ENCODE peak calls at places on chromosomes 11 and 22, in seven cellular contexts. P is NB4, O is mammary epithelial cell, B is astrocyte of the spinal cord, U is GM12865, V is progenitor cell of endocrine pancreas, X is pancreas. S is an unnamed sample.

GRCh38 chr22:44406581-44407403 is 91.2 kb downstream of the RTL6 start:
- DNase-seq in P (no peak), O (no peak), B (peak; percentile 13), U (no peak), V (no peak), X (no peak), S (no peak)

GRCh38 chr11:7941608-7942007 is at the start of gene OR10A3:
- DNase-seq in P (no peak), O (no peak), B (no peak), U (no peak), V (no peak), X (no peak), S (no peak)

GRCh38 chr22:30159561-30160353 is 79.5 kb downstream of the HORMAD2 start:
- DNase-seq in P (no peak), O (peak; percentile 52), B (peak; percentile 82), U (no peak), V (no peak), X (no peak), S (peak; percentile 65)

GRCh38 chr22:45142376-45142775 is 21.3 kb upstream of the NUP50 start:
- DNase-seq in P (no peak), O (no peak), B (no peak), U (no peak), V (no peak), X (no peak), S (no peak)

GRCh38 chr22:48755332-48755949 is 1072.2 kb downstream of the BRD1 start:
- DNase-seq in P (no peak), O (no peak), B (no peak), U (no peak), V (peak; percentile 5), X (no peak), S (no peak)

GRCh38 chr11:117833401-117833891 is 8.9 kb upstream of the FXYD2 start:
- DNase-seq in P (no peak), O (no peak), B (no peak), U (no peak), V (peak; percentile 71), X (peak; percentile 97), S (peak; percentile 75)

GRCh38 chr22:24601217-24602104 is 1.5 kb upstream of the GGT1 start:
- DNase-seq in P (peak; percentile 74), O (no peak), B (no peak), U (peak; percentile 43), V (no peak), X (peak; percentile 97), S (no peak)

GRCh38 chr11:75272821-75273301 is 32.3 kb downstream of the TPBGL start:
- DNase-seq in P (no peak), O (no peak), B (no peak), U (no peak), V (no peak), X (no peak), S (no peak)

GRCh38 chr11:11620251-11620965 is 1.4 kb downstream of the GALNT18 start:
- DNase-seq in P (no peak), O (peak; percentile 68), B (peak; percentile 2), U (peak; percentile 26), V (peak; percentile 38), X (peak; percentile 84), S (peak; percentile 75)

GRCh38 chr11:86594746-86595145 is 77.7 kb downstream of the ME3 start:
- DNase-seq in P (no peak), O (peak; percentile 84), B (no peak), U (no peak), V (no peak), X (no peak), S (no peak)

GRCh38 chr11:33913991-33914390 is 22.1 kb upstream of the LMO2 start:
- DNase-seq in P (no peak), O (no peak), B (no peak), U (no peak), V (no peak), X (no peak), S (no peak)

GRCh38 chr11:112658521-112658920 is 302.7 kb upstream of the NCAM1 start:
- DNase-seq in P (no peak), O (peak; percentile 36), B (no peak), U (no peak), V (no peak), X (no peak), S (no peak)

GRCh38 chr11:965206-965775 is 39.6 kb downstream of the AP2A2 start:
- DNase-seq in P (no peak), O (no peak), B (no peak), U (peak; percentile 25), V (no peak), X (no peak), S (no peak)

GRCh38 chr11:56624661-56625110 is 10.0 kb upstream of the OR5M1 start:
- DNase-seq in P (peak; percentile 58), O (peak; percentile 71), B (peak; percentile 13), U (peak; percentile 56), V (no peak), X (no peak), S (peak; percentile 77)

GRCh38 chr22:46563381-46564083 is 26.1 kb upstream of the CELSR1 start:
- DNase-seq in P (peak; percentile 93), O (peak; percentile 42), B (peak; percentile 43), U (peak; percentile 81), V (peak; percentile 61), X (peak; percentile 91), S (peak; percentile 66)

GRCh38 chr22:47199261-47199948 is 437.0 kb downstream of the TBC1D22A start:
- DNase-seq in P (no peak), O (no peak), B (no peak), U (no peak), V (no peak), X (peak; percentile 55), S (no peak)

GRCh38 chr22:49209452-49210195 is 618.0 kb downstream of the BRD1 start:
- DNase-seq in P (no peak), O (no peak), B (no peak), U (no peak), V (no peak), X (peak; percentile 58), S (no peak)

GRCh38 chr11:96235725-96236124 is 107.3 kb downstream of the MAML2 start:
- DNase-seq in P (no peak), O (no peak), B (no peak), U (peak; percentile 78), V (no peak), X (no peak), S (no peak)

GRCh38 chr22:23075525-23076216 is 5.4 kb downstream of the GNAZ start:
- DNase-seq in P (no peak), O (no peak), B (no peak), U (no peak), V (no peak), X (peak; percentile 42), S (no peak)

GRCh38 chr22:19533857-19534256 is 9.6 kb upstream of the CLDN5 start:
- DNase-seq in P (no peak), O (no peak), B (no peak), U (no peak), V (no peak), X (no peak), S (no peak)

GRCh38 chr11:34988294-34989255 is 72.2 kb downstream of the PDHX start:
- DNase-seq in P (peak; percentile 25), O (peak; percentile 63), B (peak; percentile 79), U (peak; percentile 25), V (no peak), X (no peak), S (no peak)
- TF ChIP-seq CTCF in P (no peak), O (no peak), B (no peak), U (no peak), V (no peak), X (no peak), S (no peak)

DNA sequence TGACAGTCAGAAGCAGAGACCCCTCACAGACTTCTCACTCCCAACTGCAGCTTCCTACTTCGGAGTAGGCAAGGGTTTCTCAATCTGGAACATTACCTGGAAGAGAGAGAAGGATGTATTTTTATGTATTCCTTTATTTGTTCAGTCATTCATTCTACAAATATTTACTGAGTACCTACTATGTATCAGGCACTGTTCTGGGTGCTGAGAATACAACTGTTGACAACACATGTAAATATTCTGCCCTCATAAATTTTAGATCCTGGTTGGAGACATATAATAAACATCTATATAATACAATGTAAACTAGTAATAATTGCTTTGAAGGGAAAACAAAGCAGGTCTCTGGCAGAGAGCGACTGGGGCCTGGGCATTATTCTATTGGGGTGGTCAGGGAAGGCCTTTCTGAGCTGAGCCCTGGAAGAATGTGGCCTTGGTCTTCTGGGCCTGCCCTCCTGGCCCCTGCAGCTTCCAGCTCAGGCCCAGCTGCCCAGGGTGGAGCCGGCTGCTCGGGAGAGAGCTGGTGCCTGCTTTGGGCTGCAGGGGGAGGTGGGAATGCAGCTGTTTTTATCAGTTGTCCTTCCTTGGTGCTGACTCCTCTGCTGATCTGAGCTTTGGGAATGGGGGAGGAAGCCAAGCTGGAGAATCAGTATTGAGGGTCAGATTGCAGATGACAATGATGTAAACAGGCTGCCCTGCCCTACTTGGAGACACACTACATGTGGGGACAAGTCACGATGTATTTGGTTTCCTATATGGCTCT is 46.8 kb downstream of the PKNOX2 start:
- DNase-seq in P (no peak), O (no peak), B (no peak), U (no peak), V (no peak), X (no peak), S (no peak)
- TF ChIP-seq CTCF in P (no peak), O (no peak), B (no peak), U (no peak), V (no peak), X (no peak), S (no peak)

GRCh38 chr11:69644962-69645675 is 4.2 kb downstream of the CCND1 start:
- DNase-seq in P (no peak), O (no peak), B (no peak), U (no peak), V (no peak), X (peak; percentile 63), S (no peak)
- TF ChIP-seq CTCF in P (no peak), O (no peak), B (peak; percentile 22), U (no peak), V (no peak), X (no peak), S (no peak)

GRCh38 chr11:46223252-46223513 is 54.3 kb upstream of the CREB3L1 start:
- DNase-seq in P (no peak), O (no peak), B (no peak), U (no peak), V (no peak), X (no peak), S (no peak)

GRCh38 chr11:46216765-46217089 is 60.7 kb upstream of the CREB3L1 start:
- DNase-seq in P (no peak), O (no peak), B (no peak), U (no peak), V (no peak), X (no peak), S (no peak)

GRCh38 chr11:46220313-46220712 is 57.1 kb upstream of the CREB3L1 start:
- DNase-seq in P (no peak), O (no peak), B (no peak), U (no peak), V (no peak), X (no peak), S (no peak)

DNA sequence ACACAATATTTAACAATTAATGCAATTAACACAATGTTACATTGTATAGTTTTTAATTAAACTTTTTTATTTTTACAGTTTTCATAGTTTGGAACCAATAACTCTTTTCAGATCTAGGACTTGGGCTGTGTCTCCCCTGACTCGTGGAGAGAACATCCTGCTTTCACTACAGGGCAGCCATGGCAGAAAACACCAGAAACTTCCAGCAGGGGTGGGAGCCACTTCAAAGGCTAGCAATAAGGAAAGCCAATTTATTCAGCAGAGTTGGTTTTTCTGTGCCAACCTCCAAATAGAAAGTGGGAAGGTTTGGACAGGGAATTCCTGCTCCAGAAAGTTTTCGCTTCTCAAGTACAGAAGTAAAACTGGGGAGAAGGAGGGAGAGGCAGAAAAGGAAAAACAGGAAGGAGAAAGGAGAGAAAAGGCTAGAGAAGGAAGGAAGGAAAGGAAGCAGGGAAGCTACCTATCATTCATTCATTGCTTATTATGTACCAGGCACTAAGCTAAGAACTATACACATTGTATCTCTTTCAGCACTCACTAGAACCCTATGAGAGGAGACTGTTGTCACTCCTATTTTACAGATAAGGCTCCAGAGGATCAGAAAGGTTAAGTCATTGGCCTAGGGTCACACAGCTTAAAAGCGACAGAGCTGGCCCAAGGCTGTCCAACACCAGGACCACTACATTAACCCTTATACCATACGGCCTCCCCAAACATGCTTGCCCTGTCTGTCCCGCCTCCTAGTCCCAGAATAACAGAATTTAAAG is 54.8 kb upstream of the CREB3L1 start:
- DNase-seq in P (peak; percentile 25), O (no peak), B (no peak), U (no peak), V (no peak), X (no peak), S (no peak)
- TF ChIP-seq CTCF in P (no peak), O (no peak), B (peak; percentile 3), U (no peak), V (no peak), X (no peak), S (no peak)

S was measured in MCF 10A.